ENCODE peak calls at places on chromosomes 4 and X, in eight cellular contexts. One of them, this sample, is unnamed.

GRCh38 chrX:142036111-142036510 is 132.4 kb downstream of the MAGEC1 start:
- DNase-seq in NB4: no peak
- DNase-seq in AG09319: no peak
- DNase-seq in cardiac muscle cell: peak; percentile 24
- DNase-seq in PC-3: peak; percentile 59
- DNase-seq in WTC11: no peak
- DNase-seq in SK-N-SH: no peak
- DNase-seq in psoas muscle: no peak
- DNase-seq in this sample: no peak

GRCh38 chrX:72620550-72621145 is 48.0 kb upstream of the HDAC8 start:
- DNase-seq in cardiac muscle cell: peak; percentile 86
- DNase-seq in AG09319: peak; percentile 22
- DNase-seq in NB4: peak; percentile 27
- DNase-seq in PC-3: peak; percentile 96
- DNase-seq in WTC11: no peak
- DNase-seq in psoas muscle: peak; percentile 33
- DNase-seq in SK-N-SH: no peak
- DNase-seq in this sample: no peak

GRCh38 chr4:119068529-119068962 is 67.1 kb upstream of the MYOZ2 start:
- DNase-seq in cardiac muscle cell: no peak
- DNase-seq in psoas muscle: no peak
- DNase-seq in AG09319: no peak
- DNase-seq in SK-N-SH: no peak
- DNase-seq in WTC11: no peak
- DNase-seq in PC-3: peak; percentile 64
- DNase-seq in NB4: peak; percentile 21
- DNase-seq in this sample: no peak

GRCh38 chr4:65917486-65917885 is 247.2 kb upstream of the EPHA5 start:
- DNase-seq in SK-N-SH: no peak
- DNase-seq in NB4: no peak
- DNase-seq in AG09319: no peak
- DNase-seq in PC-3: peak; percentile 56
- DNase-seq in cardiac muscle cell: peak; percentile 58
- DNase-seq in psoas muscle: no peak
- DNase-seq in WTC11: no peak
- DNase-seq in this sample: no peak

GRCh38 chrX:40074080-40074958 is 23.4 kb downstream of the BCOR start:
- DNase-seq in AG09319: no peak
- DNase-seq in SK-N-SH: no peak
- DNase-seq in NB4: no peak
- DNase-seq in psoas muscle: no peak
- DNase-seq in PC-3: no peak
- DNase-seq in cardiac muscle cell: no peak
- DNase-seq in WTC11: no peak
- DNase-seq in this sample: no peak

GRCh38 chrX:121755541-121755940 is 708.1 kb downstream of the GLUD2 start:
- DNase-seq in PC-3: no peak
- DNase-seq in cardiac muscle cell: no peak
- DNase-seq in WTC11: no peak
- DNase-seq in SK-N-SH: no peak
- DNase-seq in AG09319: no peak
- DNase-seq in NB4: peak; percentile 6
- DNase-seq in psoas muscle: no peak
- DNase-seq in this sample: no peak

GRCh38 chr4:24750106-24750505 is 45.3 kb upstream of the SOD3 start:
- DNase-seq in SK-N-SH: no peak
- DNase-seq in NB4: no peak
- DNase-seq in AG09319: no peak
- DNase-seq in cardiac muscle cell: no peak
- DNase-seq in WTC11: no peak
- DNase-seq in PC-3: no peak
- DNase-seq in psoas muscle: no peak
- DNase-seq in this sample: no peak

GRCh38 chr4:25656031-25656430 is 380 bp downstream of the SLC34A2 start:
- DNase-seq in NB4: no peak
- DNase-seq in PC-3: no peak
- DNase-seq in WTC11: no peak
- DNase-seq in psoas muscle: no peak
- DNase-seq in cardiac muscle cell: no peak
- DNase-seq in AG09319: no peak
- DNase-seq in SK-N-SH: no peak
- DNase-seq in this sample: no peak

GRCh38 chrX:55210931-55211677 is 9.0 kb upstream of the PAGE5 start:
- DNase-seq in WTC11: no peak
- DNase-seq in NB4: no peak
- DNase-seq in SK-N-SH: no peak
- DNase-seq in AG09319: no peak
- DNase-seq in psoas muscle: no peak
- DNase-seq in PC-3: peak; percentile 20
- DNase-seq in cardiac muscle cell: no peak
- DNase-seq in this sample: no peak

GRCh38 chr4:825969-826330 is at the start of gene CPLX1:
- DNase-seq in psoas muscle: peak; percentile 17
- DNase-seq in WTC11: peak; percentile 47
- DNase-seq in PC-3: peak; percentile 6
- DNase-seq in NB4: no peak
- DNase-seq in cardiac muscle cell: no peak
- DNase-seq in SK-N-SH: peak; percentile 96
- DNase-seq in AG09319: no peak
- DNase-seq in this sample: peak; percentile 62

GRCh38 chrX:48957827-48958634 is 624 bp upstream of the OTUD5 start:
- DNase-seq in PC-3: peak; percentile 97
- DNase-seq in cardiac muscle cell: peak; percentile 99
- DNase-seq in AG09319: peak; percentile 97
- DNase-seq in SK-N-SH: peak; percentile 94
- DNase-seq in NB4: peak; percentile 97
- DNase-seq in psoas muscle: peak; percentile 95
- DNase-seq in WTC11: peak; percentile 93
- DNase-seq in this sample: peak; percentile 84

GRCh38 chr4:144645102-144645469 is 870 bp upstream of the HHIP start:
- DNase-seq in cardiac muscle cell: no peak
- DNase-seq in NB4: no peak
- DNase-seq in SK-N-SH: peak; percentile 17
- DNase-seq in PC-3: no peak
- DNase-seq in psoas muscle: peak; percentile 16
- DNase-seq in AG09319: no peak
- DNase-seq in WTC11: peak; percentile 19
- DNase-seq in this sample: no peak

GRCh38 chr4:3613980-3614730 is 81.9 kb upstream of the LRPAP1 start:
- DNase-seq in psoas muscle: no peak
- DNase-seq in AG09319: no peak
- DNase-seq in NB4: no peak
- DNase-seq in SK-N-SH: peak; percentile 86
- DNase-seq in cardiac muscle cell: peak; percentile 20
- DNase-seq in WTC11: no peak
- DNase-seq in PC-3: no peak
- DNase-seq in this sample: no peak

GRCh38 chr4:1772869-1773538 is 20.1 kb upstream of the FGFR3 start:
- DNase-seq in cardiac muscle cell: no peak
- DNase-seq in WTC11: no peak
- DNase-seq in NB4: no peak
- DNase-seq in psoas muscle: no peak
- DNase-seq in AG09319: no peak
- DNase-seq in SK-N-SH: peak; percentile 73
- DNase-seq in PC-3: no peak
- DNase-seq in this sample: no peak

GRCh38 chr4:148852092-148852699 is 410.0 kb upstream of the NR3C2 start:
- DNase-seq in PC-3: peak; percentile 3
- DNase-seq in cardiac muscle cell: peak; percentile 3
- DNase-seq in WTC11: no peak
- DNase-seq in AG09319: no peak
- DNase-seq in NB4: no peak
- DNase-seq in psoas muscle: no peak
- DNase-seq in SK-N-SH: no peak
- DNase-seq in this sample: no peak

GRCh38 chrX:14616876-14617275 is 87.5 kb downstream of the GLRA2 start:
- DNase-seq in PC-3: no peak
- DNase-seq in SK-N-SH: no peak
- DNase-seq in NB4: no peak
- DNase-seq in WTC11: no peak
- DNase-seq in AG09319: no peak
- DNase-seq in psoas muscle: no peak
- DNase-seq in cardiac muscle cell: peak; percentile 16
- DNase-seq in this sample: no peak

GRCh38 chr4:95122001-95122400 is 364.2 kb downstream of the BMPR1B start:
- DNase-seq in cardiac muscle cell: no peak
- DNase-seq in psoas muscle: no peak
- DNase-seq in NB4: no peak
- DNase-seq in WTC11: no peak
- DNase-seq in SK-N-SH: no peak
- DNase-seq in PC-3: no peak
- DNase-seq in AG09319: no peak
- DNase-seq in this sample: no peak

GRCh38 chr4:61572160-61572559 is 372.0 kb downstream of the ADGRL3 start:
- DNase-seq in AG09319: no peak
- DNase-seq in SK-N-SH: no peak
- DNase-seq in NB4: peak; percentile 37
- DNase-seq in PC-3: peak; percentile 89
- DNase-seq in psoas muscle: no peak
- DNase-seq in WTC11: no peak
- DNase-seq in cardiac muscle cell: peak; percentile 64
- DNase-seq in this sample: no peak

GRCh38 chrX:47796433-47796906 is 40.2 kb upstream of the ZNF81 start:
- DNase-seq in WTC11: no peak
- DNase-seq in AG09319: peak; percentile 22
- DNase-seq in PC-3: peak; percentile 67
- DNase-seq in psoas muscle: no peak
- DNase-seq in cardiac muscle cell: peak; percentile 70
- DNase-seq in SK-N-SH: no peak
- DNase-seq in NB4: no peak
- DNase-seq in this sample: no peak

GRCh38 chrX:13008189-13008533 is 33.3 kb downstream of the TMSB4X start:
- DNase-seq in AG09319: no peak
- DNase-seq in SK-N-SH: no peak
- DNase-seq in PC-3: no peak
- DNase-seq in psoas muscle: no peak
- DNase-seq in WTC11: no peak
- DNase-seq in cardiac muscle cell: no peak
- DNase-seq in NB4: peak; percentile 61
- DNase-seq in this sample: no peak

DNA sequence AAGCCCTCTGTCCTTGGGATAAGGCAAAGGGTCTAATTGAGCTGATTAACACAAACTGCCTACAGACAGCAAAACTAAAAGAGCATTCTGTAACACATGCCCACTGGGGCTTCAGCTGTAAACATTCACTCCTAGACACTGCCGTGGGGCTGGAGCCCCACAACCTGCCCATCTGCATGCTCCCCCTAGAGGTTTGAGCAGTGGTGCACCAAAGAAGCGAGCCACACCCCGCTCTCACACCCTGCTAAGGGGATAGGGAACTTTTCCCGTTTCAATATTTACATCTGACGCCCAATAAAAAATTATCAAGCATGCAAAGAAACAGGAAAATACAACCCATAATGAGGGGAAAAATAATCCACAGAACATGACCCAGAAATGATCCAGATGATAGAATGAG is 46.9 kb upstream of the HSD17B10 start:
- DNase-seq in WTC11: peak; percentile 38
- DNase-seq in AG09319: no peak
- DNase-seq in SK-N-SH: no peak
- DNase-seq in PC-3: peak; percentile 48
- DNase-seq in cardiac muscle cell: no peak
- DNase-seq in psoas muscle: no peak
- DNase-seq in NB4: peak; percentile 45
- DNase-seq in this sample: peak; percentile 12
- TF ChIP-seq CTCF in WTC11: no peak
- TF ChIP-seq CTCF in AG09319: peak; percentile 37
- TF ChIP-seq CTCF in SK-N-SH: peak; percentile 50
- TF ChIP-seq CTCF in PC-3: peak; percentile 61
- TF ChIP-seq CTCF in cardiac muscle cell: peak; percentile 38
- TF ChIP-seq CTCF in psoas muscle: no peak
- TF ChIP-seq CTCF in NB4: peak; percentile 62
- TF ChIP-seq CTCF in this sample: no peak

DNA sequence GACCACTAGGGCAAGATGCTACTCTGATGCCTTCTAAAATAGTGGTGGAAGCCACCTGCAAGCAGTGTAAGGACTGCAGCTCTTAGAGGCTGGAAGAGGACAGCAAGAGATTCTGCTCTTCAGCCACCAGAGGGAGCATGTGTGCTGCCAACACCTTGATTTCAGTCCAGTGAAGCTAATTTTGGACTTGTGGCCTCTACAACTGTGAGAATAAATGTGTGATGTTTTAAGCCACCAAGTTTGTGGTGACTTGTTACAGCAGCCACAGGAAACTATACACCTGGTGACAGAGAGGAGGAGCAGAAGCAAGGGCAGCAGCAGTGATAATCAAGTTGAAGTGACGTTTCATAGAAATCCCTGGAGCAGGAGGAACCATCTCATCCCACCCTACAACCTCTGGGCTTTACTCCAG is 55.9 kb downstream of the FGFBP1 start:
- DNase-seq in AG09319: peak; percentile 52
- DNase-seq in WTC11: peak; percentile 44
- DNase-seq in PC-3: peak; percentile 82
- DNase-seq in psoas muscle: no peak
- DNase-seq in SK-N-SH: peak; percentile 57
- DNase-seq in cardiac muscle cell: peak; percentile 90
- DNase-seq in NB4: peak; percentile 89
- DNase-seq in this sample: peak; percentile 47
- TF ChIP-seq CTCF in AG09319: peak; percentile 96
- TF ChIP-seq CTCF in WTC11: peak; percentile 66
- TF ChIP-seq CTCF in PC-3: peak; percentile 88
- TF ChIP-seq CTCF in psoas muscle: peak; percentile 88
- TF ChIP-seq CTCF in SK-N-SH: peak; percentile 96
- TF ChIP-seq CTCF in cardiac muscle cell: peak; percentile 88
- TF ChIP-seq CTCF in NB4: peak; percentile 99
- TF ChIP-seq CTCF in this sample: peak; percentile 81

GRCh38 chr4:10396181-10396580 is 61.0 kb downstream of the ZNF518B start:
- DNase-seq in psoas muscle: no peak
- DNase-seq in AG09319: no peak
- DNase-seq in cardiac muscle cell: no peak
- DNase-seq in WTC11: no peak
- DNase-seq in SK-N-SH: no peak
- DNase-seq in NB4: no peak
- DNase-seq in PC-3: no peak
- DNase-seq in this sample: no peak
- TF ChIP-seq CTCF in psoas muscle: no peak
- TF ChIP-seq CTCF in AG09319: no peak
- TF ChIP-seq CTCF in cardiac muscle cell: no peak
- TF ChIP-seq CTCF in WTC11: no peak
- TF ChIP-seq CTCF in SK-N-SH: no peak
- TF ChIP-seq CTCF in NB4: no peak
- TF ChIP-seq CTCF in PC-3: no peak
- TF ChIP-seq CTCF in this sample: no peak

GRCh38 chr4:133323670-133324069 is 174.6 kb downstream of the PCDH10 start:
- DNase-seq in WTC11: no peak
- DNase-seq in NB4: no peak
- DNase-seq in SK-N-SH: no peak
- DNase-seq in PC-3: no peak
- DNase-seq in cardiac muscle cell: no peak
- DNase-seq in psoas muscle: no peak
- DNase-seq in AG09319: no peak
- DNase-seq in this sample: no peak

GRCh38 chr4:133316874-133317273 is 167.8 kb downstream of the PCDH10 start:
- DNase-seq in PC-3: no peak
- DNase-seq in AG09319: no peak
- DNase-seq in psoas muscle: no peak
- DNase-seq in WTC11: no peak
- DNase-seq in NB4: no peak
- DNase-seq in cardiac muscle cell: peak; percentile 58
- DNase-seq in SK-N-SH: no peak
- DNase-seq in this sample: no peak

GRCh38 chr4:133324491-133324890 is 175.4 kb downstream of the PCDH10 start:
- DNase-seq in WTC11: no peak
- DNase-seq in psoas muscle: no peak
- DNase-seq in SK-N-SH: no peak
- DNase-seq in AG09319: no peak
- DNase-seq in PC-3: no peak
- DNase-seq in cardiac muscle cell: no peak
- DNase-seq in NB4: no peak
- DNase-seq in this sample: no peak

GRCh38 chr4:133320576-133321170 is 171.6 kb downstream of the PCDH10 start:
- DNase-seq in cardiac muscle cell: peak; percentile 56
- DNase-seq in WTC11: no peak
- DNase-seq in NB4: peak; percentile 36
- DNase-seq in SK-N-SH: peak; percentile 27
- DNase-seq in AG09319: no peak
- DNase-seq in psoas muscle: no peak
- DNase-seq in PC-3: peak; percentile 52
- DNase-seq in this sample: peak; percentile 38
- TF ChIP-seq CTCF in cardiac muscle cell: peak; percentile 69
- TF ChIP-seq CTCF in WTC11: peak; percentile 61
- TF ChIP-seq CTCF in NB4: peak; percentile 44
- TF ChIP-seq CTCF in SK-N-SH: peak; percentile 65
- TF ChIP-seq CTCF in AG09319: peak; percentile 17
- TF ChIP-seq CTCF in psoas muscle: peak; percentile 18
- TF ChIP-seq CTCF in PC-3: peak; percentile 64
- TF ChIP-seq CTCF in this sample: peak; percentile 90

This sample was measured in endothelial cell.